ENCODE peak calls at places on chromosomes 13 and 19, in eight cellular contexts. H, T, C, G, Z, U, K and N are unnamed samples.

GRCh38 chr13:34805347-34805746 is 136.7 kb upstream of the NBEA start:
- DNase-seq in H (no peak), T (no peak), C (no peak), G (no peak), Z (no peak), U (no peak), K (no peak), N (no peak)

GRCh38 chr19:10617409-10618121 is 7.8 kb upstream of the SLC44A2 start:
- DNase-seq in H (no peak), T (peak; percentile 89), C (no peak), G (no peak), Z (no peak), U (peak; percentile 91), K (no peak), N (peak; percentile 94)

GRCh38 chr13:110916671-110917142 is 1.8 kb upstream of the ANKRD10 start:
- DNase-seq in H (no peak), T (peak; percentile 79), C (no peak), G (no peak), Z (no peak), U (peak; percentile 87), K (no peak), N (peak; percentile 31)

GRCh38 chr13:72390909-72391308 is 336.5 kb downstream of the MZT1 start:
- DNase-seq in H (no peak), T (no peak), C (no peak), G (no peak), Z (no peak), U (no peak), K (no peak), N (peak; percentile 95)

GRCh38 chr19:38388310-38389100 is at the start of gene SPRED3:
- DNase-seq in H (peak; percentile 73), T (peak; percentile 66), C (no peak), G (no peak), Z (peak; percentile 85), U (peak; percentile 98), K (no peak), N (no peak)

GRCh38 chr19:15815306-15815705 is at the start of gene OR10H1:
- DNase-seq in H (no peak), T (no peak), C (no peak), G (no peak), Z (no peak), U (no peak), K (peak; percentile 78), N (peak; percentile 23)

GRCh38 chr13:31201341-31202024 is 1.7 kb downstream of the B3GLCT start:
- DNase-seq in H (no peak), T (peak; percentile 59), C (no peak), G (no peak), Z (no peak), U (peak; percentile 95), K (peak; percentile 11), N (no peak)

GRCh38 chr19:55580628-55581144 is at the start of gene ZNF579:
- DNase-seq in H (peak; percentile 87), T (peak; percentile 91), C (peak; percentile 86), G (peak; percentile 94), Z (peak; percentile 95), U (peak; percentile 99), K (peak; percentile 89), N (no peak)

GRCh38 chr13:50323440-50324070 is 308.3 kb downstream of the KCNRG start:
- DNase-seq in H (no peak), T (peak; percentile 96), C (no peak), G (no peak), Z (no peak), U (no peak), K (no peak), N (peak; percentile 80)

GRCh38 chr13:111508902-111509509 is 188.6 kb downstream of the TEX29 start:
- DNase-seq in H (no peak), T (no peak), C (peak; percentile 4), G (no peak), Z (no peak), U (no peak), K (no peak), N (no peak)

GRCh38 chr13:20964904-20965303 is 62.4 kb upstream of the XPO4 start:
- DNase-seq in H (no peak), T (peak; percentile 58), C (no peak), G (no peak), Z (no peak), U (no peak), K (no peak), N (no peak)

GRCh38 chr13:114241918-114242317 is 7.2 kb downstream of the CDC16 start:
- DNase-seq in H (no peak), T (peak; percentile 26), C (no peak), G (no peak), Z (no peak), U (no peak), K (no peak), N (no peak)

GRCh38 chr13:78595819-78596700 is 7.3 kb downstream of the POU4F1 start:
- DNase-seq in H (peak; percentile 62), T (no peak), C (no peak), G (peak; percentile 86), Z (peak; percentile 75), U (peak; percentile 78), K (no peak), N (no peak)

GRCh38 chr13:112910016-112910415 is 59.0 kb upstream of the MCF2L start:
- DNase-seq in H (no peak), T (no peak), C (no peak), G (no peak), Z (no peak), U (peak; percentile 79), K (no peak), N (no peak)

GRCh38 chr13:108574856-108575255 is 54.6 kb upstream of the MYO16 start:
- DNase-seq in H (no peak), T (no peak), C (no peak), G (no peak), Z (no peak), U (no peak), K (no peak), N (no peak)

GRCh38 chr13:35700661-35701060 is 224.2 kb upstream of the MAB21L1 start:
- DNase-seq in H (no peak), T (peak; percentile 72), C (no peak), G (no peak), Z (no peak), U (peak; percentile 26), K (no peak), N (no peak)

GRCh38 chr13:72544042-72544441 is 183.4 kb downstream of the MZT1 start:
- DNase-seq in H (no peak), T (no peak), C (no peak), G (no peak), Z (no peak), U (no peak), K (no peak), N (no peak)

GRCh38 chr13:32733685-32734084 is 147.4 kb downstream of the PDS5B start:
- DNase-seq in H (no peak), T (no peak), C (no peak), G (no peak), Z (no peak), U (no peak), K (no peak), N (peak; percentile 82)

GRCh38 chr13:32537580-32538233 is 888 bp downstream of the N4BP2L2 start:
- DNase-seq in H (no peak), T (no peak), C (peak; percentile 42), G (peak; percentile 67), Z (peak; percentile 19), U (peak; percentile 84), K (peak; percentile 11), N (no peak)

GRCh38 chr19:35365303-35365702 is 5.6 kb upstream of the GPR42 start:
- DNase-seq in H (no peak), T (no peak), C (no peak), G (no peak), Z (no peak), U (no peak), K (no peak), N (no peak)

GRCh38 chr13:49099513-49099877 is 120.6 kb upstream of the MLNR start:
- DNase-seq in H (no peak), T (no peak), C (no peak), G (no peak), Z (no peak), U (no peak), K (no peak), N (no peak)
- H3K4me1 ChIP-seq in H (peaks cover 13% of the 10 kb centered on the region), T (peaks cover 8% of the 10 kb centered on the region), C (no peaks in the 10 kb centered on the region), G (no peaks in the 10 kb centered on the region), Z (no peaks in the 10 kb centered on the region), U (peaks cover 25% of the 10 kb centered on the region), K (peaks cover 33% of the 10 kb centered on the region), N (peaks cover 25% of the 10 kb centered on the region)

DNA sequence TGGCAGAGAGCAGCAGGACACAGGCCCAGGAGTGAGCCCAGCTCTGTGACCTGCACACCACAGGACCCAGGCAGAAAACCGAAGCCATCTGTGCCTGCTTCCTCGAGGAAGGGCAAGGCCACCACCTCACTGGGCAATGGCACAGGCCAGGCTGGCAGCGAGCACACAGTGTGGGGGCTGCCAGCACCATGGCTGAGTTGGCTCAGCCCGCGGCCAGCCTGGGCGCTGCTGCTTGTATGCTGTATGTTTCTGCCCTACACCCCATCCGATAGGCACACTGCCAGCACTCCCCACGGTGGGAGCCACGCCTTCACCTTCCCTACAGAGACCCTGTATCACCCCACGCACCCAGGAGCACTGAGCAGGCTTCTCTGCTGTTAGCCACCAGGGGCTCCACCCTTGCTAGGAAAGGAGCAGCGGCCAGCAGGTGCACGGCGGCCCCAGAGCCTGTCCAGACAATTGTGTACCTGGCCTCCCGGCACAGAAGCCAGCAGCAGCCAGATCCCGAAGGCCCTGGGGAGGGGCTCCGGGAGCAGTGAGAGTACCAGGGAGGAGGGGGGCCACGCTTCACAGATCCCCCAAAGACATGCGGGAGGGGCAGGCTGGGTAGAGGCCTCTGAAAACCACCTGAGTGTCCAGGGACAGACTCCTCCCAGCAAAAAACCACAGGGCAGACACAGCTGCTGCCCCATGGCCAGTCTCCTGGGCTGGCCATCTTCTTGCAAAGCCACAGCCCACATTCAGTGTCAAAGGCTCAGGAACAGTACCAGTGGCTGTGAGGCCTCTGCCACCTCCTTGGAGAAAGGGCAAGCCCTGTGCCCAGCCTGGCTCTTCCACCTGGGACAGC is 56.1 kb downstream of the MLLT1 start:
- DNase-seq in H (no peak), T (no peak), C (no peak), G (no peak), Z (no peak), U (peak; percentile 77), K (peak; percentile 47), N (no peak)
- H3K27ac ChIP-seq in H (peak overlapping the region; percentile 34), T (no peak overlapping the region), C (no peak overlapping the region), G (no peak overlapping the region), Z (no peak overlapping the region), U (no peak overlapping the region), K (peak overlapping the region; percentile 57), N (no peak overlapping the region)

DNA sequence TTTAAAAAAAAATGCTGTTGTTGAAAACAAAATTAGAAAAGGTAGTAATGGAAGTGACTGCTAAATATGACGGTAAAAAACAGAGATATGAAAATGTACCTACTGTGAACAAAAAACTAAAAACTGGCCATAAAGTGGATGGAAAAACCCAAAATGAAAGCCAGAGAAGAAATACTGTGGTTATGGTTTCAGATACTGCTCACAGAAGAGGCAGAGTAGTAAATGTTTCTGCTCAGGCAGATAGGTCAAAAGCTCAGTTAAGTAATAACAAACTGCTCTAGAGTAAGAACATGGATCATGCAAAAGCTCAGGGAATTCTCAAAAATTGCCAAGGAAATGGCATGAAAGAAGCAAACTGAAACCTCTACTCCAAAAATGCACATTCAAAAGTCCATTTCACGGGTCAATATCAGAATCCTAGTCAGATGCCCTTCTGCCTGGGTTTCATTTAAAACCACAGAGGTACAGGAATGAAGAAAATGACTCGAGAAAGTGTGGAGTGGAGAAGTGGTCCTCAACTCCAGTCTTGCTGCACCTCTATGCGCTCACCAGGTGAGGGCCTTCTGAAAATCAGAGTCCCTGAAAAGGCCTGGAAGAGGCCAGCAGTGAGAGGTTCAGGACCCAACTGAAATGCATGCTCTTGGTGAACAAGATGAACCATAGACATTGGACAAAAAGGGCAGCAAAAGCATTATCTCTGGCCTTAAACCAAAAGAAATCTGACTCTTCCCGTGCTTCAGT is 315.0 kb upstream of the SPRY2 start:
- DNase-seq in H (no peak), T (no peak), C (no peak), G (peak; percentile 56), Z (peak; percentile 16), U (no peak), K (no peak), N (no peak)
- TF ChIP-seq CTCF in H (no peak), T (no peak), C (no peak), G (peak; percentile 62), Z (no peak), U (no peak), K (no peak), N (no peak)

GRCh38 chr19:14554382-14554812 is 17.5 kb downstream of the NDUFB7 start:
- DNase-seq in H (no peak), T (no peak), C (peak; percentile 45), G (no peak), Z (peak; percentile 55), U (peak; percentile 76), K (no peak), N (peak; percentile 69)
- H3K4me1 ChIP-seq in H (peaks cover 7% of the 10 kb centered on the region), T (peaks cover 6% of the 10 kb centered on the region), C (peaks cover 14% of the 10 kb centered on the region), G (no peaks in the 10 kb centered on the region), Z (peaks cover 6% of the 10 kb centered on the region), U (peaks cover 9% of the 10 kb centered on the region), K (no peaks in the 10 kb centered on the region), N (peaks cover 19% of the 10 kb centered on the region)